ENCODE peak calls at places on chromosomes 16 and 17, in eight cellular contexts. H is uterus, W is AG04450, D is cardiac fibroblast, I is fibroblast of pulmonary artery, N is psoas muscle, L is Peyer's patch, P is neuronal stem cell. B is an unnamed sample.

GRCh38 chr16:22813946-22814325 is at the start of gene HS3ST2:
- DNase-seq in I (peak; percentile 3), L (no peak), W (no peak), P (peak; percentile 64), D (peak; percentile 2), N (peak; percentile 61), H (no peak), B (peak; percentile 59)

GRCh38 chr17:74101527-74101926 is 102.0 kb upstream of the RPL38 start:
- DNase-seq in H (no peak), I (no peak), W (no peak), P (no peak), L (no peak), N (no peak), D (no peak), B (no peak)

GRCh38 chr17:51455931-51456330 is 195.6 kb downstream of the UTP18 start:
- DNase-seq in P (no peak), W (no peak), I (no peak), H (no peak), L (no peak), N (no peak), D (no peak), B (no peak)

GRCh38 chr17:48160177-48160967 is 52.8 kb downstream of the SNX11 start:
- DNase-seq in P (no peak), D (no peak), L (no peak), N (no peak), H (no peak), I (no peak), W (no peak), B (no peak)

GRCh38 chr16:62190426-62190825 is 154.2 kb upstream of the CDH8 start:
- DNase-seq in D (peak; percentile 1), I (no peak), W (no peak), P (peak; percentile 9), H (no peak), N (no peak), L (no peak), B (peak; percentile 36)

GRCh38 chr16:54171855-54172537 is 114.6 kb downstream of the IRX3 start:
- DNase-seq in N (no peak), W (peak; percentile 10), H (no peak), L (no peak), P (no peak), I (peak; percentile 38), D (peak; percentile 40), B (peak; percentile 19)

GRCh38 chr16:86971251-86971650 is 345.9 kb downstream of the C16orf95 start:
- DNase-seq in I (no peak), N (peak; percentile 41), W (no peak), D (no peak), L (no peak), P (no peak), H (no peak), B (no peak)

GRCh38 chr16:71564377-71564967 is 12.4 kb downstream of the TAT start:
- DNase-seq in H (no peak), I (no peak), P (no peak), L (peak; percentile 98), W (no peak), N (peak; percentile 91), D (peak; percentile 82), B (peak; percentile 91)

GRCh38 chr16:85360323-85361277 is 248.3 kb upstream of the CIBAR2 start:
- DNase-seq in I (no peak), W (no peak), D (no peak), L (no peak), P (no peak), H (no peak), N (peak; percentile 91), B (no peak)

GRCh38 chr16:14193316-14193871 is 122.3 kb downstream of the MRTFB start:
- DNase-seq in H (no peak), D (no peak), W (no peak), P (no peak), I (no peak), L (peak; percentile 51), N (no peak), B (no peak)

GRCh38 chr16:28845173-28846079 is 722 bp downstream of the TUFM start:
- DNase-seq in H (no peak), I (peak; percentile 48), P (no peak), N (no peak), W (no peak), D (peak; percentile 44), L (no peak), B (peak; percentile 68)

GRCh38 chr17:3298260-3298659 is at the start of gene OR3A1:
- DNase-seq in I (no peak), W (no peak), L (no peak), D (no peak), H (no peak), P (no peak), N (no peak), B (no peak)

GRCh38 chr16:85389679-85390470 is 223.2 kb upstream of the GSE1 start:
- DNase-seq in L (no peak), P (no peak), D (no peak), N (peak; percentile 46), H (no peak), I (no peak), W (no peak), B (no peak)

DNA sequence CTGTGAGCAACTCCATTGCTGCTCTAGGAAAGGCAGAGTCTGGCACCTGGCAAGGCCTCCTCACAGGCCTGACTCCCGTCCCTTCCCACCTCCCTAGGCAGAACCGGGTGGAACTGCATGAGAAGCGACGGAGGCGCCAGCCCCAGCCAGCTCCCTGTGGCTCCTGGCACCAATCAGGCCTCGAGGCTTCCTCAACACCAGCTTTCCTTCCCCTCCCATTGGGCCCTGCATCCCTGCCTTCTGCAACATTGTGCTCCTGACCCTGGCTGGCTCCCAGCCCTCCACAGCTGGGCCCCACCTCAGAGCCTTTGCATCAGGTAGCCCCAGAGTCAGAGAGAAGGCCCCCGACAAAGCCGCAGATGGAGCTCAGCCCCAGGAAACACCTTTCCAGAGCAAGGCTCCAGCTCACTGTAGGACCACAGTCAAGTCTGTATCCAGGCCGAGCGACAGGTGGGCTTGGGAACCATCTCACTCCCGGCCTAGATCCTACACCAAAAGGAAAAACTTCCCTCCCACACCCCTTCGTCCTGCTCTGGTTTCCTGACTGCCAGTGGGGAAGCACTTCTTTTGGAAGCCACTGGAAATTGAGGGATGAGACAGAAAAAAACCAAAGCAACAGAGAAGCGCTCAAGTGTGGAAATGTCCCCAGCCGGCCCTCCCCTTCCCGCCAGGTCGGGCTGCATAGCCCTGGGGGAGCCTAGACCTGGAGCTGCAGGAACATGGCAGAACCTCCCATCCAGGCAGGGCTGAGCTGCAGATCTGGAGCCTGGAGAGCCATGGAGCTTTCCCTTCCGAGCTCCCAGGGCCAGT is 31.0 kb downstream of the LRRC75A start:
- DNase-seq in N (no peak), P (no peak), D (no peak), W (no peak), L (no peak), I (no peak), H (no peak), B (no peak)
- H3K4me3 ChIP-seq in N (no peak overlapping the region), P (no peak overlapping the region), D (no peak overlapping the region), W (no peak overlapping the region), L (no peak overlapping the region), I (no peak overlapping the region), H (no peak overlapping the region), B (no peak overlapping the region)

GRCh38 chr16:30526137-30526822 is at the start of gene ZNF768:
- DNase-seq in P (peak; percentile 59), I (peak; percentile 40), L (peak; percentile 40), D (peak; percentile 18), W (no peak), H (peak; percentile 50), N (peak; percentile 69), B (peak; percentile 62)

GRCh38 chr16:30525844-30526136 is 576 bp downstream of the ZNF768 start:
- DNase-seq in H (no peak), N (no peak), I (no peak), D (no peak), W (no peak), P (no peak), L (no peak), B (no peak)

GRCh38 chr16:30528799-30529457 is 2.6 kb upstream of the ZNF768 start:
- DNase-seq in I (no peak), L (no peak), W (no peak), H (no peak), P (no peak), D (no peak), N (peak; percentile 49), B (no peak)

GRCh38 chr16:30526823-30527634 is 663 bp upstream of the ZNF768 start:
- DNase-seq in I (peak; percentile 98), W (peak; percentile 91), P (peak; percentile 98), N (peak; percentile 99), L (peak; percentile 98), H (peak; percentile 99), D (peak; percentile 98), B (peak; percentile 99)

DNA sequence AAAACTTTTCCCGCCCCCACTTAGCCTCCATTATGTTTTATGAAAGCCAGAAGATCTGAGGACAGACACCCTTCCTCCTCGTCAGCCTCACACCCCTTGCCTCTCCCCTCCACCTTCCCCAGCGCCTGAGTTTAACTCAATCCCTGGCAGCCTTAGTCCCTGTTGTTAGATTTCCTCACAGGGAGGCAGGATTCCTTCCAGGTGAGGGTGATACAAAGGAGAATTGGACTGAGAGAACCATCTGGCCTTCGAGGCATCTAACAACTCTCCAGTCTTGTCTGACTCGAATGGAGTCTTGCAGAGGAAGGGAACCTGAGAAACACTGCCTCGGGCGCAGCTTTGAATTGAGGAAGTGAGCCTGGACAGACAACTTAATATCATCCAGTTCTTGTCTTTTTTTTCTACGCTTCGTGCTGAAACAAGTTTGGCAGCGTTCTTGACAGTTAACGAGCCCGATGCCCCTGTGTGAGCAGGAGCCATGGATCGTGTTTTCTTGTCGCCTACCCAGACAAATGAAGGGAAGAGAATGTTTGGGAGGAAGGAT is 1.3 kb upstream of the ZNF768 start:
- DNase-seq in L (peak; percentile 64), D (no peak), I (no peak), W (no peak), H (no peak), N (peak; percentile 40), P (no peak), B (peak; percentile 50)
- H3K4me3 ChIP-seq in L (peak overlapping the region; percentile 73), D (no peak overlapping the region), I (peak overlapping the region; percentile 79), W (peak overlapping the region; percentile 48), H (peak overlapping the region; percentile 17), N (peak overlapping the region; percentile 93), P (no peak overlapping the region), B (peak overlapping the region; percentile 78)

GRCh38 chr17:78800132-78800931 is 18.3 kb upstream of the CYTH1 start:
- DNase-seq in H (no peak), I (no peak), L (no peak), N (no peak), D (no peak), P (no peak), W (no peak), B (no peak)

GRCh38 chr17:78796134-78796900 is 14.2 kb upstream of the CYTH1 start:
- DNase-seq in I (no peak), H (no peak), L (no peak), P (no peak), W (no peak), D (no peak), N (peak; percentile 36), B (no peak)

GRCh38 chr17:78797213-78797612 is 15.1 kb upstream of the CYTH1 start:
- DNase-seq in D (no peak), P (no peak), W (no peak), H (no peak), N (peak; percentile 37), I (no peak), L (no peak), B (no peak)

GRCh38 chr17:78797691-78798585 is 15.9 kb upstream of the CYTH1 start:
- DNase-seq in I (no peak), P (no peak), N (peak; percentile 41), H (no peak), D (no peak), W (no peak), L (no peak), B (peak; percentile 75)

GRCh38 chr17:78798695-78799559 is 16.9 kb upstream of the CYTH1 start:
- DNase-seq in D (peak; percentile 35), W (no peak), I (peak; percentile 50), P (no peak), N (no peak), L (no peak), H (no peak), B (peak; percentile 58)
- H3K4me3 ChIP-seq in D (no peak overlapping the region), W (no peak overlapping the region), I (no peak overlapping the region), P (no peak overlapping the region), N (no peak overlapping the region), L (no peak overlapping the region), H (no peak overlapping the region), B (no peak overlapping the region)

GRCh38 chr17:50147841-50148225 is 2.6 kb downstream of the PPP1R9B start:
- DNase-seq in L (peak; percentile 44), P (no peak), W (no peak), N (peak; percentile 72), D (no peak), H (no peak), I (peak; percentile 45), B (peak; percentile 66)
- H3K4me3 ChIP-seq in L (peak overlapping the region; percentile 98), P (no peak overlapping the region), W (peak overlapping the region; percentile 79), N (peak overlapping the region; percentile 84), D (peak overlapping the region; percentile 85), H (peak overlapping the region; percentile 91), I (peak overlapping the region; percentile 81), B (peak overlapping the region; percentile 83)

B was measured in GM23248.